ENCODE peak calls at places on chromosomes 16 and 17, in four cellular contexts. S is fibroblast of lung, F is K562, P is Karpas-422. B is an unnamed sample.

GRCh38 chr16:67648088-67648763 is 3.3 kb downstream of the CARMIL2 start:
- DNase-seq in F (peak), S (no peak), P (no peak), B (no peak)

GRCh38 chr17:2040942-2041560 is 771 bp upstream of the OVCA2 start:
- DNase-seq in F (no peak), S (no peak), P (no peak), B (no peak)

GRCh38 chr17:21279198-21279535 is 5.3 kb upstream of the MAP2K3 start:
- DNase-seq in F (no peak), P (no peak), S (no peak), B (no peak)

GRCh38 chr16:25110392-25110947 is 1.1 kb upstream of the LCMT1 start:
- DNase-seq in S (peak), P (peak), F (no peak), B (peak)

GRCh38 chr17:64572682-64573154 is 65.9 kb downstream of the CEP95 start:
- DNase-seq in P (peak), S (peak), F (no peak), B (no peak)

GRCh38 chr17:14940946-14941280 is 324.2 kb downstream of the PMP22 start:
- DNase-seq in P (no peak), F (no peak), S (no peak), B (no peak)

GRCh38 chr16:49608095-49608494 is 234.5 kb downstream of the C16orf78 start:
- DNase-seq in S (no peak), F (no peak), P (no peak), B (no peak)

GRCh38 chr17:31907342-31907975 is 6.0 kb upstream of the UTP6 start:
- DNase-seq in P (peak), S (peak), F (no peak), B (no peak)

GRCh38 chr17:82346342-82347300 is 12.4 kb upstream of the TEX19 start:
- DNase-seq in F (no peak), P (no peak), S (no peak), B (no peak)

GRCh38 chr16:74601131-74601871 is 5.6 kb downstream of the GLG1 start:
- DNase-seq in F (no peak), S (no peak), P (no peak), B (no peak)

GRCh38 chr17:866568-867087 is 84.5 kb downstream of the MRM3 start:
- DNase-seq in S (no peak), F (no peak), P (no peak), B (no peak)

GRCh38 chr17:7336240-7337175 is at the start of gene ACAP1:
- DNase-seq in S (no peak), P (peak), F (peak), B (peak)

GRCh38 chr17:65987988-65988387 is 203.9 kb downstream of the CEP112 start:
- DNase-seq in F (no peak), S (peak), P (peak), B (peak)

GRCh38 chr17:34447406-34447805 is 84.4 kb upstream of the CCL1 start:
- DNase-seq in F (no peak), P (no peak), S (no peak), B (no peak)

GRCh38 chr16:2147378-2147777 is 1.0 kb upstream of the RAB26 start:
- DNase-seq in P (no peak), F (no peak), S (no peak), B (no peak)

GRCh38 chr17:70137451-70138230 is 31.7 kb upstream of the KCNJ2 start:
- DNase-seq in F (no peak), S (peak), P (peak), B (peak)

GRCh38 chr17:80229011-80229410 is 8.8 kb downstream of the SLC26A11 start:
- DNase-seq in S (no peak), P (no peak), F (no peak), B (no peak)

GRCh38 chr16:9787717-9788116 is 394.5 kb downstream of the GRIN2A start:
- DNase-seq in F (peak), P (no peak), S (no peak), B (no peak)

GRCh38 chr17:15971108-15971507 is 26.2 kb downstream of the ADORA2B start:
- DNase-seq in P (no peak), F (no peak), S (no peak), B (no peak)

GRCh38 chr16:24844101-24845030 is 1.4 kb upstream of the SLC5A11 start:
- DNase-seq in S (no peak), F (peak), P (no peak), B (no peak)

GRCh38 chr16:61957075-61957474 is 79.2 kb downstream of the CDH8 start:
- DNase-seq in P (no peak), S (no peak), F (no peak), B (no peak)

GRCh38 chr16:81616321-81617020 is 162.6 kb upstream of the PLCG2 start:
- DNase-seq in F (no peak), S (peak), P (peak), B (peak)

GRCh38 chr17:61205931-61206330 is 193.7 kb upstream of the TBX2 start:
- DNase-seq in F (no peak), P (no peak), S (peak), B (no peak)

GRCh38 chr17:81543756-81544155 is 8.4 kb downstream of the FAAP100 start:
- DNase-seq in P (no peak), S (no peak), F (no peak), B (no peak)

GRCh38 chr16:77435240-77435819 is 496 bp upstream of the ADAMTS18 start:
- DNase-seq in P (no peak), F (no peak), S (no peak), B (no peak)

GRCh38 chr17:32565401-32565800 is 78.6 kb downstream of the CDK5R1 start:
- DNase-seq in S (no peak), F (no peak), P (no peak), B (no peak)

DNA sequence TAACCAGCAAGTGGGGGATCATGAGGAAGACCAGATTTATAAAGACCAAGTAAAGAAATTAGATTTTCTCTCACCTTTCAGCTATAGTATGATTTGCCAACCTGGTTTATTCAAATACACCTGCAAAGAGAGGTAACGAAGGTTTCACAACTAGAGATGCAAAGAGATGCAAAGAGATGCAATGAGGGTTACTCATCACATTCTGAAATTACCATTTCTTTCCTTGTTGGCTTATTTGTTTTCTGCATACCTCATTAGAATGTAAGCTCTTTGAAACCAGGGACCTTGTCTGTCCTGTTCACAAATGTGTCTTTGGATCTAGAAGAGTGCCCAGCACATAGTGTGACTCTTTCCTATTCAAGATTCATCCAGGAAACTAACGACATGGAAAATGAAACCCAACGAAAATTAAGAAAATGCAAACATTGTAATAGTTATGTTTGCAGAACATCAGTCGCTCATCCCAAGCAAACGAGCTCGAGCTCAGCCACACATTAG is 9.0 kb upstream of the LONP2 start:
- DNase-seq in S (no peak), F (no peak), P (no peak), B (no peak)
- H2AFZ ChIP-seq in S (no peak), F (no peak), P (no peak), B (no peak)

DNA sequence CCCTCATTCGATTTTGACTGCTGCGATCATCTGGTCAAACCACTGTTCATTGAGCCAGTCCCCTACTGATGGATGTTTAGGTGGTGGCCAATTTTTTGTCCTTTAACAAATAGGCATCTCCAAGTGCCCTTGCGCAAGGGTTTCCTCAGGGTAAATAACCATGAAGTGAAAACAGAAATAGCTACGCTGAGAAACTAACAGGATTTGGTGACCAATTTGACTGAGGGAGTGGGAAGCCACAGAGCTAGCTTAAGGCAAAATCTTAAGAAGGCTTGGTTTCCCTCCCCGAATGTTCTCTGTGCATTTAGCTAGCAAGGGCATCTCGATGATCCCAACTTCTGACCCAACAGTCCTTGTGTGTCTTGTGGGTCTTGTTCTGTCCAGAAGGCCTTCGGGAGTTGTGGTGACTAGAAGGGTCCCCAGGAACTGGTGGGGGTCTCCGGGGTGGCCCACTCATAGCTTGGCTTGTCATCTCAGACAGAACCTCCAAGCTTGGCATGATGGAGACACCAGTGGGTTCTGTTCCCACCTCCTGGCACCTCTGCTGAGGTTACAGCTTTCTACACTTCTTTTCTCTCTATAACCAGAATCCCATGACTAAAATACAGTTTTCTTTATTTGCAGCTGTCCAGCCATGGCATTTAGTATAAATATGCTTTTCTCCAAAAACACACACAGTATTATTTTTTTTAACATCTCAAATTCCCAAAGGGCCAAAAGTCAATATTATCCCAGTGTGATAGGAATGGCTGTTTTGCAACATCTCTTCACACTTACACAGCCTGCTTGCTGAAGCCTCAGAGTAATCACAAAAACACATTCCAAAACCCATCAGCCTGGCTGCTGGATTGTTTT is 117.0 kb downstream of the SOCS1 start:
- DNase-seq in F (no peak), S (peak), P (no peak), B (no peak)
- H3K4me2 ChIP-seq in F (no peak), S (no peak), P (no peak), B (no peak)

GRCh38 chr17:28743243-28744103 is at the start of gene TRAF4:
- DNase-seq in P (peak), F (peak), S (peak), B (peak)
- H2AFZ ChIP-seq in P (peak), F (peak), S (no peak), B (no peak)

GRCh38 chr16:11202260-11203091 is 53.5 kb downstream of the SOCS1 start:
- DNase-seq in P (peak), S (peak), F (no peak), B (no peak)

GRCh38 chr16:11201498-11202259 is 54.3 kb downstream of the SOCS1 start:
- DNase-seq in P (no peak), F (peak), S (peak), B (no peak)

GRCh38 chr16:11198817-11199216 is 57.2 kb downstream of the SOCS1 start:
- DNase-seq in S (no peak), P (no peak), F (peak), B (peak)

GRCh38 chr16:11198375-11198774 is 57.6 kb downstream of the SOCS1 start:
- DNase-seq in F (no peak), S (no peak), P (no peak), B (no peak)

DNA sequence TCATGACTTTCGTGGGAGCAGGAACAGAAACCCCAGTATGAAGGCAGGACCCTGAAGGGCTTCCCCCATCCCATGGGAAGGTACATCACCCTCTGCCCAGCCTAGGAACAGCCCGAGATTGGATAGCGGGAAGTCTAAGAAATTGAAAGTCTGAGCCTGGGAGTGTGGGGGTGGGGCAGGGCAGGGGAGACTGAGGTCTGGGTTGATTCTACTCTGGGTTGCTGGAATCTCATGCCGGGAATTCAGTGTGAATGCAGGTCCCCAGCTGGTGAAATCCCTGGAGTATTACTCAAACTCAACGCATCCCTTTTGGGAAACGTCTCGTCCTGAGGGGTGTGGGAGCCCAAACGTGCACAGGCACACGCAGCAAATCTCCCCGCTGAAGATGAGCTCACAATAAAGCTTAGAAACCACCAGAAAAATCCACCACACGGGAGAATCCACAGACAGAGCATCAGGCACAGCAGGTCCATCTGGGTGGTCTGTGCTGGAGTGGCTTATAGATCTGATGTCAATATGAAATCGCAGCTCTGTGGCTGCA is 55.4 kb downstream of the SOCS1 start:
- DNase-seq in S (no peak), F (no peak), P (no peak), B (no peak)
- H3K4me2 ChIP-seq in S (no peak), F (peak), P (no peak), B (no peak)

GRCh38 chr17:17366235-17366634 is 63.1 kb downstream of the NT5M start:
- DNase-seq in F (no peak), P (no peak), S (no peak), B (no peak)

GRCh38 chr17:17365476-17366110 is 62.4 kb downstream of the NT5M start:
- DNase-seq in F (no peak), S (no peak), P (no peak), B (no peak)

GRCh38 chr17:17362531-17362930 is 59.4 kb downstream of the NT5M start:
- DNase-seq in P (no peak), S (no peak), F (no peak), B (no peak)

GRCh38 chr17:17363638-17364337 is 60.6 kb downstream of the NT5M start:
- DNase-seq in P (no peak), F (no peak), S (no peak), B (peak)

DNA sequence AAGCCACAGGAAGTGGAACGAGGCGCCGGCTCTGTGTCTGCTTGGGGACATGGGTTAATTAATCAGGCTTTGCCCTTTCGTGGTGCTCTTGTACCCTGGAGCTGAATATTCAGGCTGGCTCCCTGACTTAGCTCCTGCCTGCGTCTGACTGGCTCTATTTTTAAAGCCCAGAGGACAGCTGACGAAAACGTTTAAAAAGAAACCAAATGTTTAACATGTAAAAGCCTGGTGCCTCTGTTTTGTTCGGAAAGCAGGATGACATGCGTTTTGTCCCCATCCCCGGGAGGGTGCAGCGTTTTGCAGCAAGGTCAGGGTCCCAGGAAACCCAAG is 61.1 kb downstream of the NT5M start:
- DNase-seq in S (no peak), F (no peak), P (no peak), B (no peak)
- H2AFZ ChIP-seq in S (peak), F (no peak), P (no peak), B (no peak)

DNA sequence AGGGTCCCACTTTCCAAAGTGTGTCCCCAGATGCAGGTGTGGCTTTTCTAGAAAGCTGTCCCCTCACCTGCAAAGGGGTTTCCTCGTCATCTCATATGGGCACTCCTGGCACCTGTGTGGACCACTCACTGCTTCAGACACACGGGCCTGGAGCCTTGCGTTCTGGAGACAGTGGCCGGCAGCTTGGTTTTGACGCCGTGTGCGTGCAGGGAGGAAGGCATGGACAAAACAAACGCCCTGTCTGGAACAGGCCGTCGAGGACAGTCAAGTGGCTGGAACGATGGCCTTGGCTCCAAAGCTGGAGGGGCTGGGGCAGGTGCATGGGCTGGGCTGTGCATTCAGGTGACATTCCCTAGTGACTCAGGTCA is 13.0 kb upstream of the C16orf95 start:
- DNase-seq in S (no peak), P (no peak), F (no peak), B (no peak)
- H3K4me2 ChIP-seq in S (no peak), P (no peak), F (no peak), B (no peak)

GRCh38 chr17:74197801-74198200 is 5.7 kb upstream of the RPL38 start:
- DNase-seq in P (no peak), S (no peak), F (no peak), B (no peak)

GRCh38 chr17:74201250-74201649 is 2.2 kb upstream of the RPL38 start:
- DNase-seq in S (peak), P (no peak), F (no peak), B (no peak)

GRCh38 chr17:74198694-74199093 is 4.8 kb upstream of the RPL38 start:
- DNase-seq in F (no peak), S (no peak), P (no peak), B (no peak)

GRCh38 chr17:74200112-74200511 is 3.4 kb upstream of the RPL38 start:
- DNase-seq in F (no peak), P (no peak), S (no peak), B (no peak)

DNA sequence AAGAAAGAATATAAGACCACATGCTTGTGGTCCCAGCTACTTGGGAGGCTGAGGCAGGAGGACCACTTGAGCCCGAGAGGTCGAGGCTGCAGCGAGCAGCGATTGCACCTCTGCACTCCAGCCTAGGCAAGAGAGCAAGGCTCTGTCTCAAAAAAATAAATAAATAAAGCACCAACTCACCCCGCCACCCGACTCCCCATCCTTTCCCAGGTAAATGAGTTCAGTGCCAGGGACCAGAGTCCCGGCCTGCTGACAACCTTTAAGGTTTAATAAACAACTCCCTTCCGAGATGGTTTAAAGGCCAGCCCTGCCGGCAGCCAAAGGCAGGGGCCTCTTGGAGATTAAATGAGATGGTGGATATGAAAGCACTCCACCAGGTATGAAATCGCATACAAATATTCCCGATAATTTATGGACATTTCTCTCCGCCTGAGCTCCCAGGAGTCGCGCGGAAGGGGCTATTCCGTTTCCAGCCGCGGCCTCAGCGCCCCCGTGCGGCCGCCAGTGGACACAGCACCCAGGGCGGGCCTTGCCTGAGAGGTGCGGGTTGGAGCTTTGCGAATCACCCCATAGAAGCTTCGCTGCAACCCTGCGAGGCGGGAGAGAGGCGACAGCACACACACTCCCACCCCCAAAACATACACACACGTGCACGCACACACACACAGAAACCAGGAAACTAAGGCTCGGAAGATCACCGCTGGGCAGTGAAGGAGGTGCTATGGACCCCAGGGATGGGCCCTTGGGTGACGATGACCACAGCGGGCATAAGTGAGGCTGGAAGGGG is 4.0 kb upstream of the RPL38 start:
- DNase-seq in P (peak), S (peak), F (peak), B (peak)
- H2AFZ ChIP-seq in P (no peak), S (no peak), F (peak), B (no peak)

B was measured in OCI-LY7.